ENCODE peak calls at places on chromosomes 13 and 19, in four cellular contexts. One of them, this sample, is unnamed.

GRCh38 chr13:24357756-24358155 is 48.4 kb downstream of the C1QTNF9 start:
- DNase-seq in ovary: no peak
- DNase-seq in tibial nerve: no peak
- DNase-seq in psoas muscle: no peak
- DNase-seq in this sample: no peak

GRCh38 chr19:34232566-34233481 is 21.5 kb upstream of the GARRE1 start:
- DNase-seq in psoas muscle: peak; percentile 43
- DNase-seq in ovary: peak; percentile 63
- DNase-seq in tibial nerve: no peak
- DNase-seq in this sample: peak; percentile 86

GRCh38 chr19:33554821-33555220 is 33.2 kb upstream of the PEPD start:
- DNase-seq in ovary: no peak
- DNase-seq in tibial nerve: no peak
- DNase-seq in psoas muscle: no peak
- DNase-seq in this sample: peak; percentile 51

GRCh38 chr13:42892760-42893159 is 99.3 kb downstream of the EPSTI1 start:
- DNase-seq in psoas muscle: no peak
- DNase-seq in tibial nerve: no peak
- DNase-seq in ovary: no peak
- DNase-seq in this sample: no peak

GRCh38 chr19:14554382-14554812 is 17.5 kb downstream of the NDUFB7 start:
- DNase-seq in ovary: no peak
- DNase-seq in psoas muscle: no peak
- DNase-seq in tibial nerve: no peak
- DNase-seq in this sample: no peak

GRCh38 chr19:14563989-14564650 is 7.7 kb downstream of the NDUFB7 start:
- DNase-seq in tibial nerve: no peak
- DNase-seq in psoas muscle: peak; percentile 82
- DNase-seq in ovary: no peak
- DNase-seq in this sample: peak; percentile 55

GRCh38 chr13:38954844-38955243 is 35.8 kb downstream of the STOML3 start:
- DNase-seq in ovary: no peak
- DNase-seq in psoas muscle: no peak
- DNase-seq in tibial nerve: no peak
- DNase-seq in this sample: no peak

GRCh38 chr13:83740622-83741021 is 141.7 kb downstream of the SLITRK1 start:
- DNase-seq in psoas muscle: no peak
- DNase-seq in tibial nerve: no peak
- DNase-seq in ovary: no peak
- DNase-seq in this sample: no peak

GRCh38 chr13:108494991-108495661 is 134.3 kb upstream of the MYO16 start:
- DNase-seq in psoas muscle: no peak
- DNase-seq in ovary: no peak
- DNase-seq in tibial nerve: no peak
- DNase-seq in this sample: no peak

GRCh38 chr19:11414544-11414943 is 4.6 kb downstream of the RGL3 start:
- DNase-seq in tibial nerve: no peak
- DNase-seq in ovary: no peak
- DNase-seq in psoas muscle: no peak
- DNase-seq in this sample: no peak

GRCh38 chr13:113657851-113658741 is at the start of gene ATP4B:
- DNase-seq in tibial nerve: peak; percentile 7
- DNase-seq in ovary: peak; percentile 6
- DNase-seq in psoas muscle: no peak
- DNase-seq in this sample: peak; percentile 57

GRCh38 chr19:34452671-34453253 is 24.6 kb downstream of the UBA2 start:
- DNase-seq in ovary: no peak
- DNase-seq in psoas muscle: no peak
- DNase-seq in tibial nerve: no peak
- DNase-seq in this sample: no peak

GRCh38 chr13:24130134-24130792 is 30.3 kb upstream of the SPATA13 start:
- DNase-seq in psoas muscle: no peak
- DNase-seq in ovary: no peak
- DNase-seq in tibial nerve: no peak
- DNase-seq in this sample: no peak

GRCh38 chr13:80048030-80048429 is 292.9 kb downstream of the SPRY2 start:
- DNase-seq in psoas muscle: no peak
- DNase-seq in tibial nerve: no peak
- DNase-seq in ovary: no peak
- DNase-seq in this sample: no peak

GRCh38 chr13:35630551-35631275 is 154.2 kb upstream of the MAB21L1 start:
- DNase-seq in psoas muscle: no peak
- DNase-seq in tibial nerve: no peak
- DNase-seq in ovary: no peak
- DNase-seq in this sample: no peak

DNA sequence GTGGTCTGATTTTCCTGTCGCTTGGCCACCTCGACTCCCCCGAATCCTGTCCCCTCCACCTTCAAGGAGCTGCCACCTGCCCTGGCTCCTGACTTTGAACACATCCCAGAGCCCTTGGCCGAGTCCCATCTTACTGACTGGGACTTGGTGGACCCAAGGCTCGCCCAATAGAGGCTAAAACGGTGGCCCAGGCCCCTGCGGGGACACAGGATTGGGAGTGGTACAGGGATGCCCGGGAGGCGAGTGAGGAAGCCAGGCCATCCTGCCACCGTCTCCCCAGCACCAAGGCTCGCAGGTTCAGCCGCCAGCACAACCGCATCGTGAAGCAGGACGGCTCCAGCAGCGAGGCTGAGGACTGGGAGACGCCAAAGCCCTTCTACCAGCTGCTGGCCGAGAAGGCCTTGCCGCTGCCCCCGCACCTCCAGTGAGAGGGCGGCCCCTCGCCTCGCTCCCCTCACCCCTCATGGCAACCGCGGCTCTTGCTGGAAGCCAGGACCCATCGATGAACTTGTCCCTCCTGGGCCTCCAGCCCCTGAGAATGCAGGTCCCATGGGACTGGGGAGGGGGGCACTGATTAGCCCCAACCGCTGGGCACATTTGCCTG is 5.3 kb downstream of the SIX5 start:
- DNase-seq in psoas muscle: no peak
- DNase-seq in ovary: peak; percentile 58
- DNase-seq in tibial nerve: no peak
- DNase-seq in this sample: no peak
- H3K4me1 ChIP-seq in psoas muscle: peaks cover 34% of the 10 kb centered on the region
- H3K4me1 ChIP-seq in ovary: peaks cover 27% of the 10 kb centered on the region
- H3K4me1 ChIP-seq in tibial nerve: peaks cover 30% of the 10 kb centered on the region
- H3K4me1 ChIP-seq in this sample: no peaks in the 10 kb centered on the region

GRCh38 chr13:104773775-104774174 is 1707.6 kb upstream of the SLC10A2 start:
- DNase-seq in ovary: no peak
- DNase-seq in psoas muscle: no peak
- DNase-seq in tibial nerve: no peak
- DNase-seq in this sample: no peak
- H3K4me1 ChIP-seq in ovary: no peaks in the 10 kb centered on the region
- H3K4me1 ChIP-seq in psoas muscle: no peaks in the 10 kb centered on the region
- H3K4me1 ChIP-seq in tibial nerve: no peaks in the 10 kb centered on the region
- H3K4me1 ChIP-seq in this sample: no peaks in the 10 kb centered on the region

GRCh38 chr19:45446944-45447343 is 20.9 kb upstream of the FOSB start:
- DNase-seq in ovary: no peak
- DNase-seq in psoas muscle: no peak
- DNase-seq in tibial nerve: no peak
- DNase-seq in this sample: no peak

GRCh38 chr19:45444318-45445041 is 20.8 kb upstream of the ERCC1 start:
- DNase-seq in ovary: peak; percentile 95
- DNase-seq in psoas muscle: peak; percentile 97
- DNase-seq in tibial nerve: peak; percentile 92
- DNase-seq in this sample: peak; percentile 97

GRCh38 chr19:45443462-45444317 is 20.0 kb upstream of the ERCC1 start:
- DNase-seq in psoas muscle: peak; percentile 98
- DNase-seq in tibial nerve: peak; percentile 97
- DNase-seq in ovary: peak; percentile 95
- DNase-seq in this sample: peak; percentile 97

GRCh38 chr19:45446295-45446694 is 21.5 kb upstream of the FOSB start:
- DNase-seq in psoas muscle: no peak
- DNase-seq in ovary: no peak
- DNase-seq in tibial nerve: no peak
- DNase-seq in this sample: no peak

DNA sequence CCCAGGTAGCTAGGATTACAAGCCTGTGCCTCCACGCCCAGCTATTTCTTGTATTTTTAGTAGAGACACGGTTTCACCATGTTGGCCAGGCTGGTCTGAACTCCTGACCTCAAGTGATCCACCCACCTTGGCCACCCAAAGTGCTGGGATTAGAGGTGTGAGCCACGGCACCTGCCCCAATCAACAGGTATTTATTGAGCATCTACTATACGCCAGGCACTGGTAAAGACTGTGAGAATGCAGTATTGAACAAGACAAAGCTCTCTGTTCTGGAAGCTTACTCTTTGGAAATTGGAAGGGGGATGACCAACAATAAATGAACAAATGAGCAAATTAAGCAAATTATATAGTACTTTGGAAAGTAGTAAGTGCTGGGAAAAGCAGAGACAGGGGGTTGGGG is 21.4 kb upstream of the ERCC1 start:
- DNase-seq in tibial nerve: no peak
- DNase-seq in ovary: no peak
- DNase-seq in psoas muscle: no peak
- DNase-seq in this sample: no peak
- H3K4me1 ChIP-seq in tibial nerve: peaks cover 24% of the 10 kb centered on the region
- H3K4me1 ChIP-seq in ovary: peaks cover 12% of the 10 kb centered on the region
- H3K4me1 ChIP-seq in psoas muscle: peaks cover 23% of the 10 kb centered on the region
- H3K4me1 ChIP-seq in this sample: no peaks in the 10 kb centered on the region

DNA sequence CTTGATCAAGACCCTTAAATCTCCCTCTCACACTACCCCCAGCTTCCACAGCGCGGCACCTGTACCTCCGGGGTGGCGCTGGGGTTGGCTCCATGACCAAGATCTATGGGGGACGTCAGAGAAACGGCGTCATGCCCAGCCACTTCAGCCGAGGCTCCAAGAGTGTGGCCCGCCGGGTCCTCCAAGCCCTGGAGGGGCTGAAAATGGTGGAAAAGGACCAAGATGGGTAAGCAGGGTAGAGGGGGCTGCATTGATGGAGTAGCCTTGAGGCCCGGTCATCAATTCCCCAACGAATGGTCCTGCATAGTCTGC is 8.1 kb upstream of the CD79A start:
- DNase-seq in psoas muscle: no peak
- DNase-seq in ovary: no peak
- DNase-seq in tibial nerve: no peak
- DNase-seq in this sample: no peak
- H3K4me1 ChIP-seq in psoas muscle: peaks cover 3% of the 10 kb centered on the region
- H3K4me1 ChIP-seq in ovary: no peaks in the 10 kb centered on the region
- H3K4me1 ChIP-seq in tibial nerve: peaks cover 15% of the 10 kb centered on the region
- H3K4me1 ChIP-seq in this sample: no peaks in the 10 kb centered on the region

DNA sequence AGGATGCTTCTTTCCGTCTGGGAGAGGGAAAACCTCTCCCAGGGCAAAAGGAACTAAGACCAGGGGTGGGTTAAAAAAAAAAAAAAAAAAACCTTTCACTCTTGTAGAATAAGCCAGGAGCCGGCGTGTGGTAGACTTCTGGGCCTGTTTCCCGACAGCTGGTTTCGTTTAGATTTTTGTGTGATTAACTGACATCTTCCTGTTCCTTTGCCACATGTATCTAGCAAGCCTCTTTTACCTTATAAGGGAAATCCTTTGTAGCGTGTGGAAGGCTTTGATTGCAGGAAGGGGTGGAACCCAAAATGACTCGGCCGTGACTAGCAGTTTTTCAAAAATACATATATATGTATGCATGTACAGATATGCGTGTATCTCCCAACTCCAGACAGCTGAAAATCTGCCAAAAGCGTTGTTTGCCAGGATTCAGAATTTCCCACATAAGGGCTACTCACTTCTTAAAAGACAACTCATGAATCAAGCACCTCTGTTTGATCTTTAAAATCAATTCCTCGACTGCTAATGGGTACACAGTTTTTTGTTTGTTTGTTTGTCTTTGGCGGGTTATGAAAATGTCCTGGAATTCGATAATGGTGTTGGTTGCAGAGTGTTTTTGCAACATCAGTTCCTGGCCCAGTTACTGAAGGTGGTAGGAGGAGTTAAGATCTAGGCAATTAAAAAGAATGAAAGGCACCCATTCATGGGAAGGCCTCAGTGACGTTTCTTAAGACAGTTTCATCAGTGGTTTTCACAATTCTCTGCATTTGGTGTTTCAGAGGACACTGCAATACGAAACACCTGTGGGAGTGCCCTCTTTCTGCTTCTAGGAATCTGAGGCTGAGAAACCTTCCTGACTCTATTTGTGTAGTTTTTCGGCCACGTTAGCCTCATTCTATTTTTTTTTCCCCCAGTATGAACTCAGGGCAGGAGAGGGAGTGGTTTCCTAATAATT is 2.7 kb downstream of the TPM4 start:
- DNase-seq in tibial nerve: peak; percentile 69
- DNase-seq in psoas muscle: peak; percentile 66
- DNase-seq in ovary: peak; percentile 82
- DNase-seq in this sample: peak; percentile 84
- H3K4me1 ChIP-seq in tibial nerve: peaks cover 45% of the 10 kb centered on the region
- H3K4me1 ChIP-seq in psoas muscle: no peaks in the 10 kb centered on the region
- H3K4me1 ChIP-seq in ovary: peaks cover 13% of the 10 kb centered on the region
- H3K4me1 ChIP-seq in this sample: no peaks in the 10 kb centered on the region